ENCODE peak calls at places on chromosomes 1 and 21, in seven cellular contexts. I is neural progenitor cell, R is MM.1S, E is GM23248, S is GM23338, L is HCT116, T is hepatocyte. W is an unnamed sample.
A peak's percentile ranks its signal among the peaks of the same experiment; 100 is the strongest.

GRCh38 chr1:89998306-89998705 is 3.4 kb downstream of the ZNF326 start:
- DNase-seq in I (no peak), R (no peak), E (peak; percentile 64), S (no peak), L (no peak), T (no peak), W (no peak)

GRCh38 chr1:180190091-180190490 is 35.4 kb downstream of the QSOX1 start:
- DNase-seq in I (no peak), R (no peak), E (no peak), S (no peak), L (no peak), T (no peak), W (no peak)

GRCh38 chr1:179984101-179984500 is 29.5 kb downstream of the CEP350 start:
- DNase-seq in I (no peak), R (no peak), E (no peak), S (no peak), L (no peak), T (no peak), W (no peak)

GRCh38 chr1:53291574-53291973 is 36.3 kb downstream of the LRP8 start:
- DNase-seq in I (no peak), R (no peak), E (no peak), S (no peak), L (no peak), T (no peak), W (peak; percentile 13)

GRCh38 chr1:180672505-180672904 is 40.7 kb downstream of the XPR1 start:
- DNase-seq in I (no peak), R (no peak), E (no peak), S (no peak), L (no peak), T (no peak), W (no peak)

GRCh38 chr1:198892065-198892464 is 253.2 kb downstream of the PTPRC start:
- DNase-seq in I (no peak), R (no peak), E (peak; percentile 46), S (peak; percentile 23), L (no peak), T (no peak), W (peak; percentile 19)

GRCh38 chr1:25356848-25357247 is 18.7 kb downstream of the TMEM50A start:
- DNase-seq in I (no peak), R (no peak), E (peak; percentile 74), S (no peak), L (no peak), T (no peak), W (peak; percentile 57)

GRCh38 chr1:216500273-216500967 is 77.2 kb upstream of the USH2A start:
- DNase-seq in I (no peak), R (no peak), E (no peak), S (no peak), L (no peak), T (no peak), W (no peak)

GRCh38 chr1:217078010-217078704 is 354.9 kb upstream of the ESRRG start:
- DNase-seq in I (peak; percentile 24), R (no peak), E (no peak), S (peak; percentile 17), L (no peak), T (peak; percentile 25), W (peak; percentile 66)

GRCh38 chr1:210607361-210607760 is 278.7 kb downstream of the HHAT start:
- DNase-seq in I (no peak), R (no peak), E (no peak), S (no peak), L (no peak), T (no peak), W (no peak)

GRCh38 chr21:19322360-19322759 is 918.8 kb upstream of the TMPRSS15 start:
- DNase-seq in I (no peak), R (no peak), E (no peak), S (peak; percentile 7), L (no peak), T (no peak), W (peak; percentile 35)

GRCh38 chr1:89605692-89606091 is 27.2 kb upstream of the LRRC8C start:
- DNase-seq in I (no peak), R (no peak), E (peak; percentile 46), S (no peak), L (peak; percentile 13), T (no peak), W (peak; percentile 87)

GRCh38 chr1:80893140-80893539 is 907.6 kb upstream of the ADGRL2 start:
- DNase-seq in I (no peak), R (peak; percentile 83), E (no peak), S (no peak), L (no peak), T (no peak), W (no peak)

GRCh38 chr1:224525411-224526040 is 90.6 kb upstream of the CNIH3 start:
- DNase-seq in I (no peak), R (no peak), E (peak; percentile 17), S (no peak), L (no peak), T (no peak), W (peak; percentile 44)

GRCh38 chr1:53195913-53196484 is 625 bp upstream of the CPT2 start:
- DNase-seq in I (no peak), R (no peak), E (peak; percentile 40), S (no peak), L (no peak), T (peak; percentile 38), W (peak; percentile 32)

GRCh38 chr1:229230893-229231753 is 39.8 kb upstream of the RAB4A start:
- DNase-seq in I (peak; percentile 49), R (no peak), E (no peak), S (peak; percentile 70), L (peak; percentile 69), T (no peak), W (peak; percentile 44)

GRCh38 chr1:190479028-190479427 is 1.4 kb upstream of the BRINP3 start:
- DNase-seq in I (peak; percentile 48), R (no peak), E (no peak), S (peak; percentile 65), L (peak; percentile 8), T (peak; percentile 63), W (no peak)

GRCh38 chr1:9996624-9997582 is at the start of gene RBP7:
- DNase-seq in I (peak; percentile 60), R (no peak), E (peak; percentile 44), S (peak; percentile 63), L (no peak), T (peak; percentile 26), W (peak; percentile 23)
- TF ChIP-seq EZH2 in I (peak; percentile 92), R (no peak), E (peak; percentile 91), S (peak; percentile 54), L (no peak), T (no peak), W (no peak)

GRCh38 chr1:107096690-107097089 is 40.2 kb downstream of the PRMT6 start:
- DNase-seq in I (no peak), R (no peak), E (no peak), S (no peak), L (no peak), T (no peak), W (no peak)

GRCh38 chr1:107091418-107091817 is 34.9 kb downstream of the PRMT6 start:
- DNase-seq in I (no peak), R (no peak), E (no peak), S (no peak), L (no peak), T (no peak), W (no peak)

DNA sequence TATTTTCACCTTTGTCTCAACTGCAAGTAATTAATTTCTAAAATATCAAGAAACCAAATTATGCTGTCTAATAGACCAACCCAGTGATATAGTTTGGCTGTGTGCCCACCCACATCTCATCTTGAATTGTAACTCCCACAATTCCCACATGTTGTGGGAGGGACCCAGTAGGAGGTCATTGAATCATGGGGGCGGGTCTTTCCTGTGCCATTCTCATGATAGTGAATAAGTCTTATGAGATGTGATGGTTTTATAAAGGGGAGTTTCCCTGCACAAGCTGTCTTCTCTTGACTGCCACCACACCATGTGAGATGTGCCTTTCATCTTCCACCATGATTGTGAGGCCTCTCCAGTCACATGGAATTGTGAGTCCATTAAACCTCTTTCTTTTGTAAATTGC is 36.9 kb downstream of the PRMT6 start:
- DNase-seq in I (no peak), R (no peak), E (no peak), S (no peak), L (no peak), T (no peak), W (no peak)
- TF ChIP-seq EZH2phosphoT487 in I (no peak), R (no peak), E (no peak), S (no peak), L (no peak), T (no peak), W (no peak)

DNA sequence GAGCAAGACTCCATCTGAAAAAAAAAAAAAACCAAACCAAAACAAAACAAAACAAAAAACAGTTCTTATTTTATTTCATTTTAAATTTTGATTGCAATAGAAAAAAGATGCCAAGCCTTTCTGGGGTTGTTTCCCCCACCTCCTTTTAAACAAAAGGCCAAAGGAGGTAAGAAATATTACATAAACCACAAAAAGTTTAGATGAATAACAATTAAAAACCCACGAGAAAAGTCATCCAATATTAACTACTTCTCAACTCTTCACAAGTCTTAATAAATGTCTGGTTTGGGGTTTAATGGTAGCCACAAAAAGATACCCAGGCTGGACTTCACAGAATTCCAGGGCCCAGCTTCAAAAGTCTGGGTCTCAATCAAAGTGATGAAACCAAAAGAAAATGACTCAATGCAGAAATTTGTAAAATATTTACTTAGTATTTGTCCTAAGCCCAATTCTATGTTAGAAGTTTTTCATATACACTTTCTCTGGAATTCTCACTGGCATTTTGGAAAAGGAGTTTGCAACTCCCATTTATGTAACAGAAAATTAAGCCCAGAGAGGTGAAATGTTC is 47.0 kb upstream of the SDC3 start:
- DNase-seq in I (no peak), R (no peak), E (peak; percentile 72), S (no peak), L (no peak), T (no peak), W (no peak)
- H3K79me2 ChIP-seq in I (peaks cover 96% of the 10 kb centered on the region), R (peaks cover 51% of the 10 kb centered on the region), E (peaks cover 88% of the 10 kb centered on the region), S (peaks cover 91% of the 10 kb centered on the region), L (peaks cover 94% of the 10 kb centered on the region), T (peaks cover 96% of the 10 kb centered on the region), W (peaks cover 23% of the 10 kb centered on the region)

GRCh38 chr1:111272081-111272480 is 18.6 kb upstream of the CHIA start:
- DNase-seq in I (peak; percentile 11), R (no peak), E (no peak), S (peak; percentile 32), L (no peak), T (no peak), W (no peak)

GRCh38 chr1:111269820-111270406 is 20.7 kb upstream of the CHIA start:
- DNase-seq in I (no peak), R (no peak), E (no peak), S (no peak), L (no peak), T (no peak), W (no peak)

GRCh38 chr1:111267801-111268508 is 22.7 kb upstream of the CHIA start:
- DNase-seq in I (no peak), R (no peak), E (no peak), S (no peak), L (no peak), T (no peak), W (no peak)

GRCh38 chr1:111271464-111271801 is 19.2 kb upstream of the CHIA start:
- DNase-seq in I (no peak), R (no peak), E (no peak), S (peak; percentile 24), L (no peak), T (no peak), W (no peak)

DNA sequence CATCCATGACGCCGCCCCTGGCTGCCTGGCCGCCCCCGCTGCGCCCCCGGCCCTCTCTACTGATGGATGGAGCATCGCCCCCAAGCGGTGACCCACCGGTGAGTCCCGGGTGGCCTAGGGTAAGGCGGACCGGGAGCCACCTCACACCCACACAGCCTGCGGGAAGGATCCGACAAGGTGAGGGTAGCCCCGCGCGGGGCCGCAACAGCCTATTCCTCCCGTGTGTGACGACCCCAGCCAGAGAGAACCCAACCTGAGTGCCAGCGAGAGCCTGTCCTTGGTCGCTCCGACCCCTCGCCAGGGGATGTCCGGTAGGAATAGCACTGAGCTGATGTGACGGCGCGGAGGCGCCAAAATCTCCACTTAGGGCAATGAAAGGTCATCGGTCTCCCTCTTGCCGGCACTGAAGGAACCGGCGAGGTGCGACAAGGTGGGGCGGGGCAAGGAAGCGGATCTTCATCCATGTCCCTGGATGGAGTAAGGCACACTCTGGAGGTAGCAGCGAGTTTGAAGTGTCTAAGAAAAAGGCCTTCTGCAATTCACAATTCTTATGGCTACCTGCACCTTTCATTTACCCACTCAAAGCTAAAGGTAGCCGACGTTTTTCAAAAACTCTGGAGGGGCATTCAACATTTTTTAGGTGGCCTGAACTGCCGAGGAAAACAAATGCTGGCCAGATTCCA is 19.7 kb upstream of the CHIA start:
- DNase-seq in I (no peak), R (no peak), E (no peak), S (peak; percentile 35), L (no peak), T (no peak), W (no peak)
- TF ChIP-seq EZH2 in I (no peak), R (no peak), E (peak; percentile 76), S (no peak), L (no peak), T (no peak), W (no peak)